ENCODE peak calls at places on chromosomes 1 and 21, in four cellular contexts. One of them, this sample, is unnamed.

GRCh38 chr1:174703309-174703708 is 255.5 kb downstream of the GPR52 start:
- DNase-seq in PC-3: no peak
- DNase-seq in activated T-helper 2 cell treated with anti-CD3 and anti-CD28 coated beads, Interferon-gamma antibody, Interleukin-2, Interleukin-4, amounts not matched to agents 10 μg/mL and 5 μg/mL and 100 μg/mL, durations not matched to agents 14 hours and 24 hours and 36 hours: no peak
- DNase-seq in RWPE1: no peak
- DNase-seq in this sample: no peak

GRCh38 chr1:1833916-1834325 is 55.7 kb upstream of the NADK start:
- DNase-seq in RWPE1: no peak
- DNase-seq in activated T-helper 2 cell treated with anti-CD3 and anti-CD28 coated beads, Interferon-gamma antibody, Interleukin-2, Interleukin-4, amounts not matched to agents 10 μg/mL and 5 μg/mL and 100 μg/mL, durations not matched to agents 14 hours and 24 hours and 36 hours: no peak
- DNase-seq in PC-3: no peak
- DNase-seq in this sample: no peak

GRCh38 chr21:44925027-44925755 is 4.5 kb upstream of the ITGB2 start:
- DNase-seq in activated T-helper 2 cell treated with anti-CD3 and anti-CD28 coated beads, Interferon-gamma antibody, Interleukin-2, Interleukin-4, amounts not matched to agents 10 μg/mL and 5 μg/mL and 100 μg/mL, durations not matched to agents 14 hours and 24 hours and 36 hours: no peak
- DNase-seq in RWPE1: no peak
- DNase-seq in PC-3: peak; percentile 45
- DNase-seq in this sample: no peak

GRCh38 chr21:45990741-45991605 is 9.4 kb downstream of the COL6A1 start:
- DNase-seq in activated T-helper 2 cell treated with anti-CD3 and anti-CD28 coated beads, Interferon-gamma antibody, Interleukin-2, Interleukin-4, amounts not matched to agents 10 μg/mL and 5 μg/mL and 100 μg/mL, durations not matched to agents 14 hours and 24 hours and 36 hours: no peak
- DNase-seq in RWPE1: no peak
- DNase-seq in PC-3: no peak
- DNase-seq in this sample: no peak

GRCh38 chr1:11749203-11749689 is 12.7 kb upstream of the C1orf167 start:
- DNase-seq in RWPE1: peak; percentile 56
- DNase-seq in PC-3: no peak
- DNase-seq in activated T-helper 2 cell treated with anti-CD3 and anti-CD28 coated beads, Interferon-gamma antibody, Interleukin-2, Interleukin-4, amounts not matched to agents 10 μg/mL and 5 μg/mL and 100 μg/mL, durations not matched to agents 14 hours and 24 hours and 36 hours: peak; percentile 15
- DNase-seq in this sample: no peak

GRCh38 chr1:152953761-152954160 is 6.8 kb downstream of the SPRR5 start:
- DNase-seq in PC-3: no peak
- DNase-seq in RWPE1: peak; percentile 91
- DNase-seq in activated T-helper 2 cell treated with anti-CD3 and anti-CD28 coated beads, Interferon-gamma antibody, Interleukin-2, Interleukin-4, amounts not matched to agents 10 μg/mL and 5 μg/mL and 100 μg/mL, durations not matched to agents 14 hours and 24 hours and 36 hours: no peak
- DNase-seq in this sample: no peak

GRCh38 chr21:37071561-37072238 is 1.2 kb downstream of the PIGP start:
- DNase-seq in activated T-helper 2 cell treated with anti-CD3 and anti-CD28 coated beads, Interferon-gamma antibody, Interleukin-2, Interleukin-4, amounts not matched to agents 10 μg/mL and 5 μg/mL and 100 μg/mL, durations not matched to agents 14 hours and 24 hours and 36 hours: no peak
- DNase-seq in PC-3: peak; percentile 45
- DNase-seq in RWPE1: peak; percentile 1
- DNase-seq in this sample: no peak

GRCh38 chr1:58886611-58887010 is 102.8 kb upstream of the JUN start:
- DNase-seq in RWPE1: no peak
- DNase-seq in PC-3: no peak
- DNase-seq in activated T-helper 2 cell treated with anti-CD3 and anti-CD28 coated beads, Interferon-gamma antibody, Interleukin-2, Interleukin-4, amounts not matched to agents 10 μg/mL and 5 μg/mL and 100 μg/mL, durations not matched to agents 14 hours and 24 hours and 36 hours: no peak
- DNase-seq in this sample: no peak

GRCh38 chr1:2540816-2541492 is 10.9 kb upstream of the HES5 start:
- DNase-seq in activated T-helper 2 cell treated with anti-CD3 and anti-CD28 coated beads, Interferon-gamma antibody, Interleukin-2, Interleukin-4, amounts not matched to agents 10 μg/mL and 5 μg/mL and 100 μg/mL, durations not matched to agents 14 hours and 24 hours and 36 hours: no peak
- DNase-seq in PC-3: no peak
- DNase-seq in RWPE1: no peak
- DNase-seq in this sample: no peak

GRCh38 chr1:112358798-112359408 is 37.1 kb upstream of the CTTNBP2NL start:
- DNase-seq in activated T-helper 2 cell treated with anti-CD3 and anti-CD28 coated beads, Interferon-gamma antibody, Interleukin-2, Interleukin-4, amounts not matched to agents 10 μg/mL and 5 μg/mL and 100 μg/mL, durations not matched to agents 14 hours and 24 hours and 36 hours: no peak
- DNase-seq in RWPE1: peak; percentile 51
- DNase-seq in PC-3: peak; percentile 45
- DNase-seq in this sample: no peak

GRCh38 chr1:64745181-64745985 is 508 bp downstream of the RAVER2 start:
- DNase-seq in RWPE1: peak; percentile 21
- DNase-seq in activated T-helper 2 cell treated with anti-CD3 and anti-CD28 coated beads, Interferon-gamma antibody, Interleukin-2, Interleukin-4, amounts not matched to agents 10 μg/mL and 5 μg/mL and 100 μg/mL, durations not matched to agents 14 hours and 24 hours and 36 hours: no peak
- DNase-seq in PC-3: peak; percentile 37
- DNase-seq in this sample: no peak

GRCh38 chr1:37461698-37462436 is 12.5 kb upstream of the ZC3H12A start:
- DNase-seq in PC-3: no peak
- DNase-seq in RWPE1: no peak
- DNase-seq in activated T-helper 2 cell treated with anti-CD3 and anti-CD28 coated beads, Interferon-gamma antibody, Interleukin-2, Interleukin-4, amounts not matched to agents 10 μg/mL and 5 μg/mL and 100 μg/mL, durations not matched to agents 14 hours and 24 hours and 36 hours: no peak
- DNase-seq in this sample: no peak

GRCh38 chr21:37208741-37209225 is 58.4 kb downstream of the VPS26C start:
- DNase-seq in PC-3: no peak
- DNase-seq in RWPE1: no peak
- DNase-seq in activated T-helper 2 cell treated with anti-CD3 and anti-CD28 coated beads, Interferon-gamma antibody, Interleukin-2, Interleukin-4, amounts not matched to agents 10 μg/mL and 5 μg/mL and 100 μg/mL, durations not matched to agents 14 hours and 24 hours and 36 hours: no peak
- DNase-seq in this sample: no peak

GRCh38 chr1:3060601-3061551 is 8.1 kb upstream of the PRDM16 start:
- DNase-seq in activated T-helper 2 cell treated with anti-CD3 and anti-CD28 coated beads, Interferon-gamma antibody, Interleukin-2, Interleukin-4, amounts not matched to agents 10 μg/mL and 5 μg/mL and 100 μg/mL, durations not matched to agents 14 hours and 24 hours and 36 hours: no peak
- DNase-seq in PC-3: peak; percentile 52
- DNase-seq in RWPE1: peak; percentile 18
- DNase-seq in this sample: no peak

GRCh38 chr21:33566514-33566913 is 22.0 kb downstream of the DONSON start:
- DNase-seq in activated T-helper 2 cell treated with anti-CD3 and anti-CD28 coated beads, Interferon-gamma antibody, Interleukin-2, Interleukin-4, amounts not matched to agents 10 μg/mL and 5 μg/mL and 100 μg/mL, durations not matched to agents 14 hours and 24 hours and 36 hours: no peak
- DNase-seq in RWPE1: no peak
- DNase-seq in PC-3: no peak
- DNase-seq in this sample: no peak

GRCh38 chr1:99685516-99686180 is 39.7 kb downstream of the PALMD start:
- DNase-seq in RWPE1: peak; percentile 42
- DNase-seq in PC-3: peak; percentile 77
- DNase-seq in activated T-helper 2 cell treated with anti-CD3 and anti-CD28 coated beads, Interferon-gamma antibody, Interleukin-2, Interleukin-4, amounts not matched to agents 10 μg/mL and 5 μg/mL and 100 μg/mL, durations not matched to agents 14 hours and 24 hours and 36 hours: peak; percentile 22
- DNase-seq in this sample: peak; percentile 73

GRCh38 chr1:169680377-169681019 is 30.9 kb downstream of the SELL start:
- DNase-seq in PC-3: no peak
- DNase-seq in RWPE1: no peak
- DNase-seq in activated T-helper 2 cell treated with anti-CD3 and anti-CD28 coated beads, Interferon-gamma antibody, Interleukin-2, Interleukin-4, amounts not matched to agents 10 μg/mL and 5 μg/mL and 100 μg/mL, durations not matched to agents 14 hours and 24 hours and 36 hours: no peak
- DNase-seq in this sample: no peak

GRCh38 chr1:67646145-67647035 is 38.6 kb upstream of the GADD45A start:
- DNase-seq in PC-3: peak; percentile 7
- DNase-seq in RWPE1: no peak
- DNase-seq in activated T-helper 2 cell treated with anti-CD3 and anti-CD28 coated beads, Interferon-gamma antibody, Interleukin-2, Interleukin-4, amounts not matched to agents 10 μg/mL and 5 μg/mL and 100 μg/mL, durations not matched to agents 14 hours and 24 hours and 36 hours: no peak
- DNase-seq in this sample: peak; percentile 80

GRCh38 chr1:108570128-108570527 is 10.2 kb downstream of the EEIG2 start:
- DNase-seq in RWPE1: peak; percentile 29
- DNase-seq in activated T-helper 2 cell treated with anti-CD3 and anti-CD28 coated beads, Interferon-gamma antibody, Interleukin-2, Interleukin-4, amounts not matched to agents 10 μg/mL and 5 μg/mL and 100 μg/mL, durations not matched to agents 14 hours and 24 hours and 36 hours: no peak
- DNase-seq in PC-3: peak; percentile 42
- DNase-seq in this sample: no peak

GRCh38 chr1:226474443-226475111 is 66.7 kb upstream of the PARP1 start:
- DNase-seq in RWPE1: no peak
- DNase-seq in activated T-helper 2 cell treated with anti-CD3 and anti-CD28 coated beads, Interferon-gamma antibody, Interleukin-2, Interleukin-4, amounts not matched to agents 10 μg/mL and 5 μg/mL and 100 μg/mL, durations not matched to agents 14 hours and 24 hours and 36 hours: no peak
- DNase-seq in PC-3: no peak
- DNase-seq in this sample: no peak

This sample was measured in NCI-H2029 treated with DMSO at 0.1 percent for 48 hours.